ENCODE peak calls at places on chromosomes 13 and 19, in six cellular contexts. U is NAMALWA, F is osteocyte, X is HL-60, W is IMR-90, R is NCI-H1694. B is an unnamed sample.

GRCh38 chr19:17922138-17922537 is 10.7 kb upstream of the CCDC124 start:
- DNase-seq in F (no peak), R (no peak), U (no peak), X (no peak), W (no peak), B (no peak)

GRCh38 chr19:15563325-15563794 is 51.7 kb upstream of the CYP4F8 start:
- DNase-seq in U (peak), F (no peak), R (no peak), W (no peak), X (peak), B (no peak)

GRCh38 chr19:51727349-51727880 is 3.6 kb upstream of the HAS1 start:
- DNase-seq in R (no peak), U (no peak), W (no peak), F (no peak), X (no peak), B (peak)

GRCh38 chr19:36707134-36707533 is 19.7 kb downstream of the ZNF567 start:
- DNase-seq in F (no peak), W (no peak), U (no peak), R (no peak), X (no peak), B (no peak)

GRCh38 chr19:42349378-42350107 is 24.1 kb downstream of the MEGF8 start:
- DNase-seq in U (no peak), X (no peak), R (no peak), W (no peak), F (no peak), B (no peak)

GRCh38 chr13:112756511-112756966 is 66.7 kb downstream of the ATP11A start:
- DNase-seq in U (no peak), F (no peak), X (no peak), R (no peak), W (no peak), B (no peak)

GRCh38 chr13:112643759-112644459 is 45.9 kb upstream of the ATP11A start:
- DNase-seq in U (no peak), X (no peak), W (no peak), R (no peak), F (no peak), B (no peak)

GRCh38 chr13:93086329-93086728 is 140.3 kb upstream of the GPC6 start:
- DNase-seq in F (no peak), W (no peak), R (no peak), U (no peak), X (no peak), B (no peak)

GRCh38 chr19:2475018-2475701 is 767 bp upstream of the GADD45B start:
- DNase-seq in X (peak), W (peak), R (no peak), F (peak), U (peak), B (peak)

GRCh38 chr19:3409346-3410064 is 43.1 kb downstream of the NFIC start:
- DNase-seq in R (no peak), U (no peak), X (no peak), W (no peak), F (no peak), B (no peak)

GRCh38 chr19:43229315-43229714 is 23.9 kb upstream of the PSG4 start:
- DNase-seq in F (no peak), R (no peak), X (no peak), W (peak), U (peak), B (peak)

GRCh38 chr13:50127017-50127725 is 111.9 kb downstream of the KCNRG start:
- DNase-seq in U (no peak), R (no peak), X (no peak), W (peak), F (no peak), B (peak)

GRCh38 chr19:19111967-19112580 is 26.2 kb downstream of the TMEM161A start:
- DNase-seq in U (peak), R (no peak), F (no peak), X (no peak), W (no peak), B (no peak)

GRCh38 chr13:19845758-19846157 is 17.7 kb downstream of the ZMYM5 start:
- DNase-seq in R (no peak), F (no peak), W (peak), X (no peak), U (no peak), B (peak)

GRCh38 chr13:99055286-99056073 is 77.6 kb upstream of the DOCK9 start:
- DNase-seq in W (no peak), X (no peak), F (no peak), U (no peak), R (no peak), B (no peak)

GRCh38 chr13:108929532-108929931 is 300.1 kb downstream of the MYO16 start:
- DNase-seq in F (no peak), R (no peak), W (no peak), X (no peak), U (no peak), B (peak)

GRCh38 chr19:19615086-19615485 is 3.4 kb downstream of the PBX4 start:
- DNase-seq in U (no peak), W (peak), R (no peak), X (no peak), F (no peak), B (no peak)

GRCh38 chr19:795691-796581 is 1.3 kb upstream of the PTBP1 start:
- DNase-seq in U (no peak), X (no peak), R (no peak), F (no peak), W (no peak), B (no peak)

B was measured in fibroblast of lung.